ENCODE peak calls at places on chromosomes 11 and 22, in seven cellular contexts. One of them, this sample, is unnamed.

GRCh38 chr22:24030186-24030702 is 19.1 kb downstream of the CABIN1 start:
- DNase-seq in HL-60: no peak
- DNase-seq in heart right ventricle: no peak
- DNase-seq in HFF-Myc: no peak
- DNase-seq in CD8-positive, alpha-beta memory T cell: no peak
- DNase-seq in testis: no peak
- DNase-seq in ovary: no peak
- DNase-seq in this sample: no peak

GRCh38 chr11:112219476-112220232 is 6.6 kb upstream of the PTS start:
- DNase-seq in HL-60: peak; percentile 62
- DNase-seq in heart right ventricle: peak; percentile 54
- DNase-seq in HFF-Myc: peak; percentile 70
- DNase-seq in CD8-positive, alpha-beta memory T cell: peak; percentile 53
- DNase-seq in testis: peak; percentile 49
- DNase-seq in ovary: peak; percentile 12
- DNase-seq in this sample: peak; percentile 22

GRCh38 chr11:96309001-96309642 is 33.9 kb downstream of the MAML2 start:
- DNase-seq in HL-60: no peak
- DNase-seq in heart right ventricle: no peak
- DNase-seq in HFF-Myc: no peak
- DNase-seq in CD8-positive, alpha-beta memory T cell: no peak
- DNase-seq in testis: no peak
- DNase-seq in ovary: no peak
- DNase-seq in this sample: no peak

GRCh38 chr11:57237204-57237681 is at the start of gene APLNR:
- DNase-seq in HL-60: no peak
- DNase-seq in heart right ventricle: no peak
- DNase-seq in HFF-Myc: no peak
- DNase-seq in CD8-positive, alpha-beta memory T cell: no peak
- DNase-seq in testis: no peak
- DNase-seq in ovary: no peak
- DNase-seq in this sample: no peak

GRCh38 chr22:49366437-49366836 is 461.2 kb downstream of the BRD1 start:
- DNase-seq in HL-60: no peak
- DNase-seq in heart right ventricle: no peak
- DNase-seq in HFF-Myc: no peak
- DNase-seq in CD8-positive, alpha-beta memory T cell: no peak
- DNase-seq in testis: no peak
- DNase-seq in ovary: no peak
- DNase-seq in this sample: no peak

GRCh38 chr22:17910561-17911311 is 113.6 kb downstream of the MICAL3 start:
- DNase-seq in HL-60: no peak
- DNase-seq in heart right ventricle: peak; percentile 83
- DNase-seq in HFF-Myc: peak; percentile 24
- DNase-seq in CD8-positive, alpha-beta memory T cell: no peak
- DNase-seq in testis: peak; percentile 90
- DNase-seq in ovary: peak; percentile 76
- DNase-seq in this sample: peak; percentile 94

GRCh38 chr11:34468209-34468841 is 29.6 kb downstream of the CAT start:
- DNase-seq in HL-60: peak; percentile 77
- DNase-seq in heart right ventricle: no peak
- DNase-seq in HFF-Myc: peak; percentile 9
- DNase-seq in CD8-positive, alpha-beta memory T cell: no peak
- DNase-seq in testis: peak; percentile 42
- DNase-seq in ovary: no peak
- DNase-seq in this sample: no peak

GRCh38 chr11:2645779-2646118 is 54.0 kb downstream of the KCNQ1OT1 start:
- DNase-seq in HL-60: no peak
- DNase-seq in heart right ventricle: no peak
- DNase-seq in HFF-Myc: no peak
- DNase-seq in CD8-positive, alpha-beta memory T cell: no peak
- DNase-seq in testis: no peak
- DNase-seq in ovary: no peak
- DNase-seq in this sample: no peak

GRCh38 chr11:69880041-69880802 is 61.0 kb upstream of the FGF3 start:
- DNase-seq in HL-60: no peak
- DNase-seq in heart right ventricle: no peak
- DNase-seq in HFF-Myc: no peak
- DNase-seq in CD8-positive, alpha-beta memory T cell: no peak
- DNase-seq in testis: no peak
- DNase-seq in ovary: no peak
- DNase-seq in this sample: no peak

GRCh38 chr11:4006946-4007680 is 87.5 kb upstream of the RRM1 start:
- DNase-seq in HL-60: no peak
- DNase-seq in heart right ventricle: no peak
- DNase-seq in HFF-Myc: no peak
- DNase-seq in CD8-positive, alpha-beta memory T cell: no peak
- DNase-seq in testis: no peak
- DNase-seq in ovary: no peak
- DNase-seq in this sample: no peak

GRCh38 chr11:83120328-83120727 is 36.6 kb upstream of the PCF11 start:
- DNase-seq in HL-60: no peak
- DNase-seq in heart right ventricle: no peak
- DNase-seq in HFF-Myc: no peak
- DNase-seq in CD8-positive, alpha-beta memory T cell: no peak
- DNase-seq in testis: no peak
- DNase-seq in ovary: no peak
- DNase-seq in this sample: peak; percentile 56

GRCh38 chr11:124745835-124746620 is 6.0 kb downstream of the VSIG2 start:
- DNase-seq in HL-60: peak; percentile 24
- DNase-seq in heart right ventricle: no peak
- DNase-seq in HFF-Myc: no peak
- DNase-seq in CD8-positive, alpha-beta memory T cell: no peak
- DNase-seq in testis: no peak
- DNase-seq in ovary: no peak
- DNase-seq in this sample: no peak

GRCh38 chr11:73158356-73159051 is 16.4 kb upstream of the FCHSD2 start:
- DNase-seq in HL-60: no peak
- DNase-seq in heart right ventricle: no peak
- DNase-seq in HFF-Myc: no peak
- DNase-seq in CD8-positive, alpha-beta memory T cell: no peak
- DNase-seq in testis: no peak
- DNase-seq in ovary: no peak
- DNase-seq in this sample: no peak

GRCh38 chr11:131675489-131675888 is 305.1 kb downstream of the NTM start:
- DNase-seq in HL-60: no peak
- DNase-seq in heart right ventricle: no peak
- DNase-seq in HFF-Myc: no peak
- DNase-seq in CD8-positive, alpha-beta memory T cell: no peak
- DNase-seq in testis: no peak
- DNase-seq in ovary: no peak
- DNase-seq in this sample: no peak

GRCh38 chr11:2777396-2777795 is 77.6 kb upstream of the KCNQ1OT1 start:
- DNase-seq in HL-60: no peak
- DNase-seq in heart right ventricle: peak; percentile 2
- DNase-seq in HFF-Myc: no peak
- DNase-seq in CD8-positive, alpha-beta memory T cell: peak; percentile 40
- DNase-seq in testis: peak; percentile 7
- DNase-seq in ovary: peak; percentile 11
- DNase-seq in this sample: no peak

GRCh38 chr11:77775941-77776340 is 44.6 kb downstream of the RSF1 start:
- DNase-seq in HL-60: no peak
- DNase-seq in heart right ventricle: no peak
- DNase-seq in HFF-Myc: no peak
- DNase-seq in CD8-positive, alpha-beta memory T cell: no peak
- DNase-seq in testis: no peak
- DNase-seq in ovary: no peak
- DNase-seq in this sample: no peak

GRCh38 chr11:68403424-68403823 is 57.1 kb upstream of the PPP6R3 start:
- DNase-seq in HL-60: no peak
- DNase-seq in heart right ventricle: no peak
- DNase-seq in HFF-Myc: no peak
- DNase-seq in CD8-positive, alpha-beta memory T cell: no peak
- DNase-seq in testis: no peak
- DNase-seq in ovary: no peak
- DNase-seq in this sample: no peak

GRCh38 chr22:46613606-46613997 is 6.6 kb upstream of the GRAMD4 start:
- DNase-seq in HL-60: peak; percentile 45
- DNase-seq in heart right ventricle: no peak
- DNase-seq in HFF-Myc: no peak
- DNase-seq in CD8-positive, alpha-beta memory T cell: no peak
- DNase-seq in testis: no peak
- DNase-seq in ovary: no peak
- DNase-seq in this sample: no peak

GRCh38 chr22:50739279-50739691 is 1.3 kb downstream of the ACR start:
- DNase-seq in HL-60: no peak
- DNase-seq in heart right ventricle: no peak
- DNase-seq in HFF-Myc: no peak
- DNase-seq in CD8-positive, alpha-beta memory T cell: no peak
- DNase-seq in testis: no peak
- DNase-seq in ovary: peak; percentile 5
- DNase-seq in this sample: no peak

GRCh38 chr11:29914203-29914930 is 102.5 kb downstream of the KCNA4 start:
- DNase-seq in HL-60: no peak
- DNase-seq in heart right ventricle: no peak
- DNase-seq in HFF-Myc: no peak
- DNase-seq in CD8-positive, alpha-beta memory T cell: no peak
- DNase-seq in testis: no peak
- DNase-seq in ovary: no peak
- DNase-seq in this sample: no peak

GRCh38 chr11:19633276-19633675 is 79.4 kb upstream of the NAV2 start:
- DNase-seq in HL-60: no peak
- DNase-seq in heart right ventricle: no peak
- DNase-seq in HFF-Myc: no peak
- DNase-seq in CD8-positive, alpha-beta memory T cell: no peak
- DNase-seq in testis: peak; percentile 20
- DNase-seq in ovary: peak; percentile 12
- DNase-seq in this sample: no peak

GRCh38 chr11:95661159-95661558 is 128.4 kb downstream of the FAM76B start:
- DNase-seq in HL-60: no peak
- DNase-seq in heart right ventricle: no peak
- DNase-seq in HFF-Myc: no peak
- DNase-seq in CD8-positive, alpha-beta memory T cell: no peak
- DNase-seq in testis: no peak
- DNase-seq in ovary: no peak
- DNase-seq in this sample: no peak

GRCh38 chr22:27801616-27802388 is at the start of gene MN1:
- DNase-seq in HL-60: no peak
- DNase-seq in heart right ventricle: peak; percentile 65
- DNase-seq in HFF-Myc: no peak
- DNase-seq in CD8-positive, alpha-beta memory T cell: peak; percentile 63
- DNase-seq in testis: peak; percentile 79
- DNase-seq in ovary: peak; percentile 54
- DNase-seq in this sample: no peak

GRCh38 chr11:14288189-14288935 is 70.6 kb downstream of the RRAS2 start:
- DNase-seq in HL-60: no peak
- DNase-seq in heart right ventricle: no peak
- DNase-seq in HFF-Myc: no peak
- DNase-seq in CD8-positive, alpha-beta memory T cell: no peak
- DNase-seq in testis: no peak
- DNase-seq in ovary: no peak
- DNase-seq in this sample: no peak

GRCh38 chr11:113176561-113176960 is 137.8 kb upstream of the TTC12 start:
- DNase-seq in HL-60: no peak
- DNase-seq in heart right ventricle: no peak
- DNase-seq in HFF-Myc: peak; percentile 56
- DNase-seq in CD8-positive, alpha-beta memory T cell: no peak
- DNase-seq in testis: no peak
- DNase-seq in ovary: no peak
- DNase-seq in this sample: no peak

GRCh38 chr11:7648264-7648663 is 25.0 kb downstream of the CYB5R2 start:
- DNase-seq in HL-60: no peak
- DNase-seq in heart right ventricle: no peak
- DNase-seq in HFF-Myc: no peak
- DNase-seq in CD8-positive, alpha-beta memory T cell: no peak
- DNase-seq in testis: no peak
- DNase-seq in ovary: no peak
- DNase-seq in this sample: no peak
- H3K4me3 ChIP-seq in HL-60: no peak overlapping the region
- H3K4me3 ChIP-seq in heart right ventricle: no peak overlapping the region
- H3K4me3 ChIP-seq in HFF-Myc: no peak overlapping the region
- H3K4me3 ChIP-seq in CD8-positive, alpha-beta memory T cell: no peak overlapping the region
- H3K4me3 ChIP-seq in testis: no peak overlapping the region
- H3K4me3 ChIP-seq in ovary: no peak overlapping the region
- H3K4me3 ChIP-seq in this sample: no peak overlapping the region

DNA sequence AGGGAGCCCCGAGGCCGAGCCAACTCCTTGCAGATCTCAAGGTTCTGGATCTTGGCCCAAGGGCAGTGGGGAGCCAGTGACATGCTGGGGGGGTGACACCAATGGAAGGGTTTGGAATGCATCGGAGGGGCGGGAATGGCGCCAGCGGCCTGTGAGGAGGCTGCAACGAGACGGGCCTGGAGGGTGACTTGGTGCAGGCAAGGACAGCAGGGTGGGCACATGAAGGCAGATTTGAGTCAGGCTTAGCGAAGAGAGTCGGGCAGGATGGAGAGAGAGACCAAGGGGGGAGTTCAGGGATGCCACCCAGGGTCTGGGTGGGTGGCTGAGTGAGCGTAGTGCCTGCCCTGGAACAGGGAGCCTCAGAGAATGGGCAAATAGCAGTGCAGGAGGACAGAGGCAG is 23.2 kb downstream of the ELFN2 start:
- DNase-seq in HL-60: no peak
- DNase-seq in heart right ventricle: no peak
- DNase-seq in HFF-Myc: no peak
- DNase-seq in CD8-positive, alpha-beta memory T cell: no peak
- DNase-seq in testis: no peak
- DNase-seq in ovary: no peak
- DNase-seq in this sample: no peak
- H3K4me3 ChIP-seq in HL-60: no peak overlapping the region
- H3K4me3 ChIP-seq in heart right ventricle: no peak overlapping the region
- H3K4me3 ChIP-seq in HFF-Myc: no peak overlapping the region
- H3K4me3 ChIP-seq in CD8-positive, alpha-beta memory T cell: no peak overlapping the region
- H3K4me3 ChIP-seq in testis: no peak overlapping the region
- H3K4me3 ChIP-seq in ovary: no peak overlapping the region
- H3K4me3 ChIP-seq in this sample: no peak overlapping the region

GRCh38 chr11:65066315-65066714 is 8.0 kb upstream of the NAALADL1 start:
- DNase-seq in HL-60: no peak
- DNase-seq in heart right ventricle: no peak
- DNase-seq in HFF-Myc: no peak
- DNase-seq in CD8-positive, alpha-beta memory T cell: no peak
- DNase-seq in testis: no peak
- DNase-seq in ovary: no peak
- DNase-seq in this sample: no peak
- H3K4me3 ChIP-seq in HL-60: no peak overlapping the region
- H3K4me3 ChIP-seq in heart right ventricle: no peak overlapping the region
- H3K4me3 ChIP-seq in HFF-Myc: no peak overlapping the region
- H3K4me3 ChIP-seq in CD8-positive, alpha-beta memory T cell: no peak overlapping the region
- H3K4me3 ChIP-seq in testis: no peak overlapping the region
- H3K4me3 ChIP-seq in ovary: no peak overlapping the region
- H3K4me3 ChIP-seq in this sample: no peak overlapping the region

DNA sequence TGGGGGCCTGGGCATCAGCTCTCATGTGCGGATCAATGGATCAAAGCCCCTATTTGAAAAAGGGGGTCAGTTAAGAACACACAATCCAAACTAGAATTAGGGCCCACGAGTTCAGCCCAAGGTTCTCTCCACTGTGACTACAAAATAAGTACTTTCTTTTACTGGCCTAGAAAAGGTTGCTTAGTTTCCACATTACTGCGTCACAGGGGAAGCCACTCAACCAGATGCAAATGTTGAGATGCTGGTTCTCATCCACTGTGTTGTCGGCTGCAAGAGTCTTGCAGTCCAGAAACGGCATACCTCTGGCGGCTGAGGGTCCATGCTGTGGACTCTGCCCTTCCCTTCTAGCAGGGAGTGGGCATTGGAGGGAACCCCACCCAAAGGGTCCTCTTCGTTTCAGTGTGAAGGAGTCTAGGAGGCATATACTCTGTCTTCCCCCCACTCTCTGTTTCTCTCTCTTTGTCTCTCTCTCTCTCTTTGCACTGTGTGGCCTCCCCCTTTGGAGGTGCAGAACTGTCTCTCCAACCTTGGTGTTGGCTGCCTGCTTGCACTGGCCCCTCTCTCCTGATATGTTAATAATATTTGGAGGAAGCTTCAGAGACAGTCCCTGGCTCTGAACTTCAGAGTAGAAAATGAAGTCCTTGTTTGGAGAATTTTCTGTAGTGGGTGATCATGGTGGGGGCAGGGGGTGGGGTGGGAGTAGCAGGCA is 99.1 kb upstream of the NNMT start:
- DNase-seq in HL-60: no peak
- DNase-seq in heart right ventricle: no peak
- DNase-seq in HFF-Myc: no peak
- DNase-seq in CD8-positive, alpha-beta memory T cell: no peak
- DNase-seq in testis: no peak
- DNase-seq in ovary: no peak
- DNase-seq in this sample: no peak
- H3K4me3 ChIP-seq in HL-60: no peak overlapping the region
- H3K4me3 ChIP-seq in heart right ventricle: no peak overlapping the region
- H3K4me3 ChIP-seq in HFF-Myc: no peak overlapping the region
- H3K4me3 ChIP-seq in CD8-positive, alpha-beta memory T cell: no peak overlapping the region
- H3K4me3 ChIP-seq in testis: no peak overlapping the region
- H3K4me3 ChIP-seq in ovary: no peak overlapping the region
- H3K4me3 ChIP-seq in this sample: no peak overlapping the region

This sample was measured in retinal pigment epithelial cell.